ENCODE peak calls at places on chromosomes 16 and 17, in ten cellular contexts. One of them, this sample, is unnamed.

GRCh38 chr17:44655983-44656700 is at the start of gene MEIOC:
- DNase-seq in neural progenitor cell: peak; percentile 80
- DNase-seq in stomach: no peak
- DNase-seq in skeletal muscle cell: no peak
- DNase-seq in GM23248: peak; percentile 17
- DNase-seq in fibroblast of villous mesenchyme: peak; percentile 17
- DNase-seq in tibial nerve: no peak
- DNase-seq in cardiac fibroblast: no peak
- DNase-seq in fibroblast of the aortic adventitia: no peak
- DNase-seq in PC-3: no peak
- DNase-seq in this sample: no peak

GRCh38 chr16:20897253-20897896 is 2.8 kb downstream of the DCUN1D3 start:
- DNase-seq in neural progenitor cell: no peak
- DNase-seq in stomach: no peak
- DNase-seq in skeletal muscle cell: peak; percentile 47
- DNase-seq in GM23248: peak; percentile 80
- DNase-seq in fibroblast of villous mesenchyme: peak; percentile 85
- DNase-seq in tibial nerve: no peak
- DNase-seq in cardiac fibroblast: peak; percentile 77
- DNase-seq in fibroblast of the aortic adventitia: peak; percentile 71
- DNase-seq in PC-3: peak; percentile 20
- DNase-seq in this sample: no peak

GRCh38 chr16:75576384-75576811 is 10.2 kb downstream of the GABARAPL2 start:
- DNase-seq in neural progenitor cell: no peak
- DNase-seq in stomach: no peak
- DNase-seq in skeletal muscle cell: no peak
- DNase-seq in GM23248: no peak
- DNase-seq in fibroblast of villous mesenchyme: no peak
- DNase-seq in tibial nerve: no peak
- DNase-seq in cardiac fibroblast: no peak
- DNase-seq in fibroblast of the aortic adventitia: no peak
- DNase-seq in PC-3: no peak
- DNase-seq in this sample: no peak

GRCh38 chr16:68324780-68325357 is 14.1 kb downstream of the PRMT7 start:
- DNase-seq in neural progenitor cell: no peak
- DNase-seq in stomach: no peak
- DNase-seq in skeletal muscle cell: no peak
- DNase-seq in GM23248: no peak
- DNase-seq in fibroblast of villous mesenchyme: no peak
- DNase-seq in tibial nerve: no peak
- DNase-seq in cardiac fibroblast: no peak
- DNase-seq in fibroblast of the aortic adventitia: no peak
- DNase-seq in PC-3: no peak
- DNase-seq in this sample: no peak

GRCh38 chr16:89599451-89599858 is 14.0 kb upstream of the DPEP1 start:
- DNase-seq in neural progenitor cell: peak; percentile 66
- DNase-seq in stomach: no peak
- DNase-seq in skeletal muscle cell: no peak
- DNase-seq in GM23248: peak; percentile 49
- DNase-seq in fibroblast of villous mesenchyme: no peak
- DNase-seq in tibial nerve: no peak
- DNase-seq in cardiac fibroblast: no peak
- DNase-seq in fibroblast of the aortic adventitia: no peak
- DNase-seq in PC-3: peak; percentile 42
- DNase-seq in this sample: no peak

GRCh38 chr17:74957935-74958549 is 14.5 kb downstream of the HID1 start:
- DNase-seq in neural progenitor cell: peak; percentile 79
- DNase-seq in stomach: peak; percentile 81
- DNase-seq in skeletal muscle cell: no peak
- DNase-seq in GM23248: peak; percentile 56
- DNase-seq in fibroblast of villous mesenchyme: peak; percentile 45
- DNase-seq in tibial nerve: peak; percentile 79
- DNase-seq in cardiac fibroblast: peak; percentile 57
- DNase-seq in fibroblast of the aortic adventitia: peak; percentile 48
- DNase-seq in PC-3: peak; percentile 84
- DNase-seq in this sample: peak; percentile 83

GRCh38 chr16:67528870-67529638 is 425 bp downstream of the RIPOR1 start:
- DNase-seq in neural progenitor cell: peak; percentile 80
- DNase-seq in stomach: no peak
- DNase-seq in skeletal muscle cell: no peak
- DNase-seq in GM23248: peak; percentile 86
- DNase-seq in fibroblast of villous mesenchyme: peak; percentile 48
- DNase-seq in tibial nerve: no peak
- DNase-seq in cardiac fibroblast: peak; percentile 37
- DNase-seq in fibroblast of the aortic adventitia: no peak
- DNase-seq in PC-3: peak; percentile 33
- DNase-seq in this sample: peak; percentile 70

GRCh38 chr16:47925811-47926460 is 229.9 kb downstream of the ABCC12 start:
- DNase-seq in neural progenitor cell: no peak
- DNase-seq in stomach: no peak
- DNase-seq in skeletal muscle cell: no peak
- DNase-seq in GM23248: no peak
- DNase-seq in fibroblast of villous mesenchyme: no peak
- DNase-seq in tibial nerve: no peak
- DNase-seq in cardiac fibroblast: peak; percentile 3
- DNase-seq in fibroblast of the aortic adventitia: no peak
- DNase-seq in PC-3: peak; percentile 64
- DNase-seq in this sample: no peak

GRCh38 chr16:89187337-89188063 is 12.8 kb downstream of the SLC22A31 start:
- DNase-seq in neural progenitor cell: peak; percentile 42
- DNase-seq in stomach: no peak
- DNase-seq in skeletal muscle cell: no peak
- DNase-seq in GM23248: peak; percentile 67
- DNase-seq in fibroblast of villous mesenchyme: peak; percentile 22
- DNase-seq in tibial nerve: no peak
- DNase-seq in cardiac fibroblast: peak; percentile 37
- DNase-seq in fibroblast of the aortic adventitia: peak; percentile 20
- DNase-seq in PC-3: no peak
- DNase-seq in this sample: no peak

GRCh38 chr17:1177099-1177996 is 2.4 kb downstream of the ABR start:
- DNase-seq in neural progenitor cell: no peak
- DNase-seq in stomach: no peak
- DNase-seq in skeletal muscle cell: no peak
- DNase-seq in GM23248: peak; percentile 72
- DNase-seq in fibroblast of villous mesenchyme: peak; percentile 30
- DNase-seq in tibial nerve: no peak
- DNase-seq in cardiac fibroblast: no peak
- DNase-seq in fibroblast of the aortic adventitia: peak; percentile 76
- DNase-seq in PC-3: peak; percentile 19
- DNase-seq in this sample: no peak

GRCh38 chr16:89711601-89712475 is 8.9 kb downstream of the VPS9D1 start:
- DNase-seq in neural progenitor cell: peak; percentile 65
- DNase-seq in stomach: peak; percentile 63
- DNase-seq in skeletal muscle cell: no peak
- DNase-seq in GM23248: peak; percentile 84
- DNase-seq in fibroblast of villous mesenchyme: peak; percentile 42
- DNase-seq in tibial nerve: no peak
- DNase-seq in cardiac fibroblast: peak; percentile 58
- DNase-seq in fibroblast of the aortic adventitia: peak; percentile 37
- DNase-seq in PC-3: peak; percentile 68
- DNase-seq in this sample: peak; percentile 65

DNA sequence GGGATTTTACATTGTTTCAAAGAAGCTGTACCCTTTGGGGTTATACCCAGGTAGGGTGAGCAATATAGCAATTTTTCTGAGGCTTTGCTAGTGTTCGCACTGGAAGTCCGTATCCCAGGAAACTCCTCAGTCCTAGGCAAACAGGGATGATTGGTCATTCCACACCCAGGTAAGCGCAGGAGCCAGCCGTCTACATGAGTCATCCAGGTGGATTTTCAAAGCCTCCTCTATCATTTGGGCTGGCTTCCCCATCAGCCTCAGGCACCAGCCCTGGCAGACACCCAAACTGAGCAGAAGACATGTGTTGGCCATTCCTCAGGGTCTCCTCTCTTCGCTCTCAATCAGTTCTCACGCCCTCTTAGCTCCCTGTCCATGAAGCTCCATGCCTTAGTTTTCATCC is 135.6 kb downstream of the AIPL1 start:
- DNase-seq in neural progenitor cell: no peak
- DNase-seq in stomach: no peak
- DNase-seq in skeletal muscle cell: no peak
- DNase-seq in GM23248: no peak
- DNase-seq in fibroblast of villous mesenchyme: no peak
- DNase-seq in tibial nerve: no peak
- DNase-seq in cardiac fibroblast: no peak
- DNase-seq in fibroblast of the aortic adventitia: no peak
- DNase-seq in PC-3: peak; percentile 56
- DNase-seq in this sample: no peak
- H3K4me3 ChIP-seq in neural progenitor cell: no peak overlapping the region
- H3K4me3 ChIP-seq in stomach: no peak overlapping the region
- H3K4me3 ChIP-seq in skeletal muscle cell: no peak overlapping the region
- H3K4me3 ChIP-seq in GM23248: no peak overlapping the region
- H3K4me3 ChIP-seq in fibroblast of villous mesenchyme: no peak overlapping the region
- H3K4me3 ChIP-seq in tibial nerve: no peak overlapping the region
- H3K4me3 ChIP-seq in cardiac fibroblast: no peak overlapping the region
- H3K4me3 ChIP-seq in fibroblast of the aortic adventitia: no peak overlapping the region
- H3K4me3 ChIP-seq in PC-3: no peak overlapping the region
- H3K4me3 ChIP-seq in this sample: no peak overlapping the region

GRCh38 chr16:56625943-56626654 is 518 bp downstream of the MT1E start:
- DNase-seq in neural progenitor cell: no peak
- DNase-seq in stomach: no peak
- DNase-seq in skeletal muscle cell: peak; percentile 51
- DNase-seq in GM23248: peak; percentile 94
- DNase-seq in fibroblast of villous mesenchyme: peak; percentile 81
- DNase-seq in tibial nerve: peak; percentile 40
- DNase-seq in cardiac fibroblast: peak; percentile 85
- DNase-seq in fibroblast of the aortic adventitia: peak; percentile 90
- DNase-seq in PC-3: no peak
- DNase-seq in this sample: no peak
- H3K4me3 ChIP-seq in neural progenitor cell: peak overlapping the region; percentile 54
- H3K4me3 ChIP-seq in stomach: peak overlapping the region; percentile 56
- H3K4me3 ChIP-seq in skeletal muscle cell: peak overlapping the region; percentile 72
- H3K4me3 ChIP-seq in GM23248: peak overlapping the region; percentile 91
- H3K4me3 ChIP-seq in fibroblast of villous mesenchyme: peak overlapping the region; percentile 67
- H3K4me3 ChIP-seq in tibial nerve: peak overlapping the region; percentile 65
- H3K4me3 ChIP-seq in cardiac fibroblast: peak overlapping the region; percentile 47
- H3K4me3 ChIP-seq in fibroblast of the aortic adventitia: peak overlapping the region; percentile 81
- H3K4me3 ChIP-seq in PC-3: no peak overlapping the region
- H3K4me3 ChIP-seq in this sample: peak overlapping the region; percentile 64

GRCh38 chr17:42460371-42460770 is 1.7 kb downstream of the ATP6V0A1 start:
- DNase-seq in neural progenitor cell: no peak
- DNase-seq in stomach: no peak
- DNase-seq in skeletal muscle cell: no peak
- DNase-seq in GM23248: no peak
- DNase-seq in fibroblast of villous mesenchyme: peak; percentile 24
- DNase-seq in tibial nerve: no peak
- DNase-seq in cardiac fibroblast: no peak
- DNase-seq in fibroblast of the aortic adventitia: no peak
- DNase-seq in PC-3: no peak
- DNase-seq in this sample: no peak
- H3K4me3 ChIP-seq in neural progenitor cell: no peak overlapping the region
- H3K4me3 ChIP-seq in stomach: peak overlapping the region; percentile 66
- H3K4me3 ChIP-seq in skeletal muscle cell: peak overlapping the region; percentile 67
- H3K4me3 ChIP-seq in GM23248: peak overlapping the region; percentile 87
- H3K4me3 ChIP-seq in fibroblast of villous mesenchyme: peak overlapping the region; percentile 77
- H3K4me3 ChIP-seq in tibial nerve: peak overlapping the region; percentile 75
- H3K4me3 ChIP-seq in cardiac fibroblast: no peak overlapping the region
- H3K4me3 ChIP-seq in fibroblast of the aortic adventitia: peak overlapping the region; percentile 88
- H3K4me3 ChIP-seq in PC-3: no peak overlapping the region
- H3K4me3 ChIP-seq in this sample: peak overlapping the region; percentile 73

GRCh38 chr17:45785373-45786193 is 1.5 kb downstream of the CRHR1 start:
- DNase-seq in neural progenitor cell: peak; percentile 65
- DNase-seq in stomach: no peak
- DNase-seq in skeletal muscle cell: no peak
- DNase-seq in GM23248: no peak
- DNase-seq in fibroblast of villous mesenchyme: no peak
- DNase-seq in tibial nerve: no peak
- DNase-seq in cardiac fibroblast: no peak
- DNase-seq in fibroblast of the aortic adventitia: no peak
- DNase-seq in PC-3: no peak
- DNase-seq in this sample: no peak

GRCh38 chr17:45783593-45784292 is 377 bp upstream of the CRHR1 start:
- DNase-seq in neural progenitor cell: peak; percentile 86
- DNase-seq in stomach: no peak
- DNase-seq in skeletal muscle cell: no peak
- DNase-seq in GM23248: no peak
- DNase-seq in fibroblast of villous mesenchyme: no peak
- DNase-seq in tibial nerve: no peak
- DNase-seq in cardiac fibroblast: no peak
- DNase-seq in fibroblast of the aortic adventitia: no peak
- DNase-seq in PC-3: no peak
- DNase-seq in this sample: no peak

GRCh38 chr17:45784293-45784582 is at the start of gene CRHR1:
- DNase-seq in neural progenitor cell: peak; percentile 58
- DNase-seq in stomach: no peak
- DNase-seq in skeletal muscle cell: no peak
- DNase-seq in GM23248: peak; percentile 12
- DNase-seq in fibroblast of villous mesenchyme: no peak
- DNase-seq in tibial nerve: no peak
- DNase-seq in cardiac fibroblast: no peak
- DNase-seq in fibroblast of the aortic adventitia: no peak
- DNase-seq in PC-3: no peak
- DNase-seq in this sample: no peak

GRCh38 chr17:45786349-45786748 is 2.2 kb downstream of the CRHR1 start:
- DNase-seq in neural progenitor cell: no peak
- DNase-seq in stomach: no peak
- DNase-seq in skeletal muscle cell: no peak
- DNase-seq in GM23248: no peak
- DNase-seq in fibroblast of villous mesenchyme: no peak
- DNase-seq in tibial nerve: no peak
- DNase-seq in cardiac fibroblast: no peak
- DNase-seq in fibroblast of the aortic adventitia: no peak
- DNase-seq in PC-3: no peak
- DNase-seq in this sample: no peak

DNA sequence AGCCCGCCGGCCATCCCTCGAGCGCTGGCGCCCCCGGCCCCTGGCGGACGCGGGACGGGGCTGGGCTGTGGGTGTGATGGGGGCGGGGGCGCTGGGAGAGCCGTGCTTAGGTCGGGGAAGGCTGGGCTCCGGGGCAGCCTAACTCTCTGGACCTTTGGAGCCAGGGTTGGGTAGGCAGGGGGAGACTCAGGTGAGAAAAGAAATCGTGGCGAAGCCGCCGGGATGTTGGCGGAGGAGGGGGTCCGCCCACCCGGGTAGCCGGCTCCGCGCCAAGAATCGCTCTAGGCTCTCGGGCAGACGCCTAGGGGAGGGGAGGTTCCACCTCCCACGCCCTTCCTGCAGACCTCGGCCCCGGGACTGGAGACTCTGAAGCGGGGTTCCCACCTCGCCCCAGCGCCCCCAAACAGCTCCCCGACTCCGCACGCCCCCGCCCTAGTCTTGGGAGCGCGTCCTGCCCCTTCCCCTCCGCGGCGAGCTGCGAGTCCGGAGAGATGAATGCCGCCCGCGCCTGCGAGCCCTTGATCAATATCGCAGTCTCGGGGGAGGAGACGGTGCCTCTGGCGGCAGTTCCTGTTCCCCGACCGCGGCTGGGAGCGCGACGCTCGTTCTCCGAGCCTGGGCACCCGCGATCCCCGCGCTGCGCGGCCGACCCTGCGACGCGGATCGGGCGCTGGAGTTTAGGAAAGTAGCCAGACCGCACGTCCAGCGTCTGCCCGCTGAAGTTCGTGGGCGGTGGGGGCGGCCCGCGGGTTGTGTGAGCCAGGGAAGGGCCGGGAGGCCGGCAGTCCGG is 658 bp downstream of the CRHR1 start:
- DNase-seq in neural progenitor cell: peak; percentile 79
- DNase-seq in stomach: peak; percentile 49
- DNase-seq in skeletal muscle cell: no peak
- DNase-seq in GM23248: peak; percentile 52
- DNase-seq in fibroblast of villous mesenchyme: peak; percentile 9
- DNase-seq in tibial nerve: no peak
- DNase-seq in cardiac fibroblast: no peak
- DNase-seq in fibroblast of the aortic adventitia: no peak
- DNase-seq in PC-3: peak; percentile 32
- DNase-seq in this sample: peak; percentile 56
- H3K4me3 ChIP-seq in neural progenitor cell: peak overlapping the region; percentile 80
- H3K4me3 ChIP-seq in stomach: peak overlapping the region; percentile 56
- H3K4me3 ChIP-seq in skeletal muscle cell: peak overlapping the region; percentile 30
- H3K4me3 ChIP-seq in GM23248: peak overlapping the region; percentile 55
- H3K4me3 ChIP-seq in fibroblast of villous mesenchyme: peak overlapping the region; percentile 30
- H3K4me3 ChIP-seq in tibial nerve: peak overlapping the region; percentile 39
- H3K4me3 ChIP-seq in cardiac fibroblast: peak overlapping the region; percentile 11
- H3K4me3 ChIP-seq in fibroblast of the aortic adventitia: no peak overlapping the region
- H3K4me3 ChIP-seq in PC-3: peak overlapping the region; percentile 61
- H3K4me3 ChIP-seq in this sample: peak overlapping the region; percentile 54